ENCODE peak calls at places on chromosomes 11 and 22, in four cellular contexts. S is transverse colon, I is prostate gland, A is A549. K is an unnamed sample.

GRCh38 chr11:66443602-66444001 is 5.0 kb upstream of the MRPL11 start:
- DNase-seq in S (no peak), I (no peak), A (peak; percentile 59), K (no peak)

GRCh38 chr22:29195964-29196666 is 9.6 kb upstream of the EMID1 start:
- DNase-seq in S (no peak), I (no peak), A (no peak), K (no peak)

GRCh38 chr11:121696177-121696863 is 243.6 kb upstream of the SORL1-AS1 start:
- DNase-seq in S (no peak), I (no peak), A (no peak), K (no peak)

GRCh38 chr11:875769-876301 is 33.2 kb downstream of the TSPAN4 start:
- DNase-seq in S (no peak), I (no peak), A (no peak), K (no peak)

GRCh38 chr11:123100378-123101085 is 38.6 kb upstream of the HSPA8 start:
- DNase-seq in S (no peak), I (no peak), A (no peak), K (no peak)

GRCh38 chr11:7899418-7899817 is 31.6 kb downstream of the OR10A6 start:
- DNase-seq in S (no peak), I (no peak), A (no peak), K (no peak)

GRCh38 chr11:17102447-17102846 is 25.0 kb upstream of the RPS13 start:
- DNase-seq in S (no peak), I (no peak), A (no peak), K (no peak)

GRCh38 chr11:41225856-41226255 is 233.6 kb downstream of the LRRC4C start:
- DNase-seq in S (no peak), I (no peak), A (no peak), K (no peak)

GRCh38 chr11:976431-977160 is 50.9 kb downstream of the AP2A2 start:
- DNase-seq in S (no peak), I (no peak), A (no peak), K (no peak)

GRCh38 chr11:102577182-102577581 is 46.6 kb upstream of the MMP7 start:
- DNase-seq in S (no peak), I (no peak), A (no peak), K (no peak)

GRCh38 chr22:33865248-33865647 is 55.0 kb downstream of the LARGE1 start:
- DNase-seq in S (no peak), I (no peak), A (no peak), K (no peak)

GRCh38 chr11:64915366-64915887 is 1.6 kb downstream of the ATG2A start:
- DNase-seq in S (no peak), I (no peak), A (no peak), K (no peak)

GRCh38 chr11:80815752-80816453 is 1375.1 kb upstream of the TENM4 start:
- DNase-seq in S (no peak), I (no peak), A (no peak), K (no peak)

GRCh38 chr11:15826008-15826650 is 530.2 kb downstream of the SOX6 start:
- DNase-seq in S (no peak), I (no peak), A (no peak), K (no peak)

GRCh38 chr11:117712530-117712929 is 84.5 kb downstream of the DSCAML1 start:
- DNase-seq in S (no peak), I (no peak), A (no peak), K (no peak)

GRCh38 chr11:17719940-17720795 is 797 bp downstream of the MYOD1 start:
- DNase-seq in S (no peak), I (no peak), A (peak; percentile 34), K (no peak)

GRCh38 chr11:77604281-77604680 is 14.5 kb downstream of the AQP11 start:
- DNase-seq in S (no peak), I (no peak), A (no peak), K (no peak)

GRCh38 chr11:129090056-129090455 is 102.1 kb downstream of the ARHGAP32 start:
- DNase-seq in S (no peak), I (no peak), A (no peak), K (no peak)

GRCh38 chr11:832529-833113 is at the start of gene CD151:
- DNase-seq in S (peak; percentile 76), I (no peak), A (peak; percentile 68), K (no peak)

GRCh38 chr11:103807806-103808205 is 228.6 kb upstream of the DDI1 start:
- DNase-seq in S (no peak), I (no peak), A (no peak), K (no peak)

GRCh38 chr22:42342426-42343135 is 72.1 kb upstream of the TCF20 start:
- DNase-seq in S (no peak), I (no peak), A (no peak), K (no peak)

GRCh38 chr22:42930810-42931420 is 73.8 kb upstream of the ARFGAP3 start:
- DNase-seq in S (no peak), I (no peak), A (peak; percentile 33), K (no peak)

GRCh38 chr22:32824531-32825315 is 23.2 kb downstream of the TIMP3 start:
- DNase-seq in S (no peak), I (no peak), A (no peak), K (no peak)

GRCh38 chr11:1876361-1877063 is 15.2 kb downstream of the PRR33 start:
- DNase-seq in S (peak; percentile 60), I (no peak), A (peak; percentile 48), K (peak; percentile 91)

GRCh38 chr11:73189315-73189714 is 28.8 kb upstream of the P2RY2 start:
- DNase-seq in S (peak; percentile 39), I (no peak), A (no peak), K (peak; percentile 84)

GRCh38 chr11:122491486-122491885 is 164.0 kb upstream of the UBASH3B start:
- DNase-seq in S (no peak), I (peak; percentile 8), A (no peak), K (no peak)

GRCh38 chr11:69815973-69816372 is 3.2 kb downstream of the FGF3 start:
- DNase-seq in S (no peak), I (no peak), A (no peak), K (no peak)

GRCh38 chr11:26418391-26418790 is 86.5 kb downstream of the ANO3 start:
- DNase-seq in S (no peak), I (no peak), A (no peak), K (no peak)

GRCh38 chr22:26918236-26918635 is 260.8 kb downstream of the MIAT start:
- DNase-seq in S (no peak), I (no peak), A (peak; percentile 19), K (no peak)

GRCh38 chr11:117940736-117941135 is 11.5 kb upstream of the TMPRSS13 start:
- DNase-seq in S (no peak), I (no peak), A (no peak), K (peak; percentile 4)

GRCh38 chr22:26551568-26551967 is 38.4 kb downstream of the TPST2 start:
- DNase-seq in S (no peak), I (no peak), A (no peak), K (no peak)

GRCh38 chr11:128715691-128716153 is 21.9 kb downstream of the FLI1 start:
- DNase-seq in S (no peak), I (no peak), A (no peak), K (no peak)

GRCh38 chr22:17912942-17913704 is 111.2 kb downstream of the MICAL3 start:
- DNase-seq in S (no peak), I (no peak), A (no peak), K (no peak)

GRCh38 chr22:29625090-29625825 is 21.8 kb downstream of the NF2 start:
- DNase-seq in S (peak; percentile 34), I (peak; percentile 59), A (peak; percentile 69), K (no peak)

DNA sequence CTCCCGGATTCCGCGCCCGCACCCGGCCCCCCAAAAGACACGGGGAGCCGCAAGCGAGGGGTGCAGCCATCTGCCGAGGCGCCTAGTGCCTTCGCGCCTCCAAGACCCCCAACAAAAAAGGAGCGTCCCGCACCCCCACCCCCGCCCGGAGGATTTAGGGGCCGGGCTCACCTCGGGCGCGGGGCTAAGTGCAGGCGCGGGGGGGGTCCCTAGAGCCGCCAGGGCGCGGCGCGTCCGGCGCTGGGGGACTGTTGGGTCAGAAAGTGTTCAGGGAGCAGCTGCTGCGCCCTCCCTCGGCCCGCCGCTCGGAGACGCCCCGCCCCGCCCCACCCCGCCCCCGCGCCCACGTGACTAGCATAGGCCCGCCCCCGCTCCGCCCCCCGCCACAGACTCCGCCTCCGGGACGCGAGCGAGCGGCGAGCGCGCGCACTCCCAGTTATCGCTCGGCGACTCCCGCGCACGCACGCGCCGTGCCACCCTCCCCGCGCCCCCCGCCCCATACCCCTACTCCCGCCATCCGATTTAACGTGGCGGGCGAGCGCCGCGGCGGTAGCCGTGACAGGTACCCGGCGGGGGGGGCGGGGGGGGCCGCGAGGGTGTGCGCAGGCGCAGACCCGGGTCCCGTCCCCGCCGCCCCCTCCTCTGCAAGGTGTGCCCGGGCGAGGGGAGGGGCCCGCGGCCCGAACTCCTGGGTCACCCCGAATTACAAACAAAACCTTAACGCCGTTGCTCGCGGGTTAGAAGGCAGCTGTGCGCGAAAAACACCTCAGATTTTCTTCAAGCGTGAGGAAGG is 56.2 kb downstream of the KCNJ4 start:
- DNase-seq in S (peak; percentile 89), I (peak; percentile 81), A (peak; percentile 78), K (peak; percentile 70)
- TF ChIP-seq POLR2A in S (peak; percentile 90), I (peak; percentile 79), A (peak; percentile 28), K (no peak)

DNA sequence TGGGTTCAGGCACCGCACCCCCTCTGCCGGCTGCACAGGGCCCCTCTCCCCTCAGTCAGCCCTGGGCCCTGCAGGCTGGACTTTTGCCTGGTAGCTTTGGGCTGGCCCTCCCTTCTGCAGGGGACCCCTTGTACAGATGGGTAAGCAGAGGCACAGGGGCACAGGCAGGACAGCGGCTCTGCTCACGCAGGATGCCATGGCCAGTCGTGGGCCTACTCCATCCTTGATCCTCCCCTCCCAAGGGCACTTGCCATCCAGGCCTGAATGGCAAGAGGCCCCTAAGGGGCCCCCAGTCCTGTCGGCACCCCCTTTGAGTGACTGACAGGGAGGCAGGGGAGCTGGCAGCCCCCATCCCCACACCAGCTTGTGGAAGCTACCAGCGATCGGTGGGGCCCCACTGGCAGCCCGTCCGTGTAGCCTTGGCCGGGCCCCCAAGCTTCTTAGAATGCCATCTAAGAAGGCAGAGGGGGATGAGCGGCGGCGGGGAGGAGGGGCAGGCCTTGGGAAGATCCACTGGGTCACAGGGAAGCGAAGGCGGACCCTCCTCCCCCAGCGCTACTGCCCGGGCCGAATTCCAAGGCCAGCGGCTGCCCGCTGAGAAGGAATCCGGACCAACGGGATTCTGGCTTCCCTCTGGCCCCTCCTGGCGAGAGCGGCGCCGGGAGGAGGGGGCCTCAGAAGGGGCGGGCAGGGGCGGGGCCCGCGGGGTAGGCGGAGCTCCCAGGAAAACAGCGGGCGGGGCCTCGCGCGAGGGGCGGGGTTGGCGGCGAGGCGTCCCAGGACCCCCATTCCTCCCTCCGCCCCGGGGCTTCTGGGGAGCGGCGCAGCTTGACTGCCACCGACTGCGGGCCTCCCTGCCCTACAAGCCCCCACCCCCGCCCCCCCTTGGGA is 6.8 kb upstream of the CHKA start:
- DNase-seq in S (peak; percentile 50), I (peak; percentile 89), A (no peak), K (peak; percentile 87)
- H3K4me3 ChIP-seq in S (peak overlapping the region; percentile 48), I (peak overlapping the region; percentile 42), A (no peak overlapping the region), K (no peak overlapping the region)

GRCh38 chr11:75450826-75451783 is 18.1 kb upstream of the KLHL35 start:
- DNase-seq in S (no peak), I (no peak), A (no peak), K (no peak)
- TF ChIP-seq CTCF in S (peak; percentile 15), I (peak; percentile 25), A (peak; percentile 47), K (no peak)

GRCh38 chr22:50251472-50252054 is 498 bp upstream of the HDAC10 start:
- DNase-seq in S (no peak), I (no peak), A (no peak), K (no peak)

GRCh38 chr22:50249382-50250248 is 1.4 kb downstream of the HDAC10 start:
- DNase-seq in S (no peak), I (no peak), A (no peak), K (no peak)

GRCh38 chr22:50250249-50250554 is 863 bp downstream of the HDAC10 start:
- DNase-seq in S (no peak), I (no peak), A (no peak), K (no peak)

GRCh38 chr22:50252081-50253045 is 1.3 kb upstream of the HDAC10 start:
- DNase-seq in S (peak; percentile 84), I (peak; percentile 66), A (peak; percentile 67), K (peak; percentile 64)

GRCh38 chr22:50250555-50251471 is at the start of gene HDAC10:
- DNase-seq in S (peak; percentile 91), I (peak; percentile 60), A (peak; percentile 43), K (peak; percentile 63)
- TF ChIP-seq POLR2A in S (peak; percentile 58), I (no peak), A (no peak), K (no peak)

K was measured in lower leg skin.